ENCODE peak calls at places on chromosome 21, in eight cellular contexts. F is CD4-positive, alpha-beta T cell; C is adrenal gland; I is left lung; Q is AG09319; S is fibroblast of the aortic adventitia; H is tibial nerve; G is HFF-Myc. K is an unnamed sample.

GRCh38 chr21:21612446-21612845 is 614.2 kb downstream of the NCAM2 start:
- DNase-seq in F (no peak), C (no peak), I (no peak), Q (peak), S (peak), H (no peak), G (peak), K (no peak)

GRCh38 chr21:45253180-45253579 is 34.5 kb downstream of the POFUT2 start:
- DNase-seq in F (no peak), C (no peak), I (no peak), Q (no peak), S (peak), H (no peak), G (no peak), K (no peak)

GRCh38 chr21:39441502-39442475 is 3.8 kb downstream of the LCA5L start:
- DNase-seq in F (no peak), C (peak), I (no peak), Q (no peak), S (peak), H (no peak), G (no peak), K (peak)

GRCh38 chr21:36254106-36254941 is 65.7 kb upstream of the MORC3 start:
- DNase-seq in F (no peak), C (no peak), I (no peak), Q (no peak), S (no peak), H (no peak), G (peak), K (no peak)

GRCh38 chr21:29232601-29233541 is 65.9 kb upstream of the BACH1 start:
- DNase-seq in F (no peak), C (no peak), I (no peak), Q (no peak), S (peak), H (no peak), G (no peak), K (no peak)

GRCh38 chr21:36194024-36194423 is 37.4 kb downstream of the DOP1B start:
- DNase-seq in F (no peak), C (no peak), I (peak), Q (peak), S (no peak), H (no peak), G (no peak), K (no peak)

GRCh38 chr21:46116846-46117585 is 19.1 kb downstream of the COL6A2 start:
- DNase-seq in F (no peak), C (no peak), I (peak), Q (no peak), S (peak), H (peak), G (no peak), K (peak)

GRCh38 chr21:28916150-28916893 is 76.4 kb downstream of the LTN1 start:
- DNase-seq in F (no peak), C (no peak), I (no peak), Q (no peak), S (no peak), H (no peak), G (no peak), K (no peak)

GRCh38 chr21:35408401-35408800 is 359.3 kb upstream of the RUNX1 start:
- DNase-seq in F (no peak), C (no peak), I (no peak), Q (no peak), S (peak), H (no peak), G (no peak), K (no peak)

GRCh38 chr21:26958792-26959191 is 8.1 kb downstream of the ADAMTS5 start:
- DNase-seq in F (no peak), C (no peak), I (no peak), Q (no peak), S (peak), H (no peak), G (no peak), K (no peak)

GRCh38 chr21:31526040-31526439 is 133.5 kb upstream of the SOD1 start:
- DNase-seq in F (no peak), C (no peak), I (no peak), Q (no peak), S (no peak), H (no peak), G (no peak), K (no peak)

GRCh38 chr21:35611752-35612151 is 448.6 kb downstream of the SETD4 start:
- DNase-seq in F (no peak), C (no peak), I (no peak), Q (no peak), S (peak), H (no peak), G (no peak), K (no peak)

GRCh38 chr21:36887983-36888382 is 78.5 kb downstream of the HLCS start:
- DNase-seq in F (no peak), C (no peak), I (no peak), Q (peak), S (no peak), H (no peak), G (no peak), K (no peak)

GRCh38 chr21:18155508-18156193 is 89.0 kb upstream of the CHODL start:
- DNase-seq in F (no peak), C (no peak), I (no peak), Q (no peak), S (peak), H (no peak), G (no peak), K (no peak)

GRCh38 chr21:31874817-31875216 is 2.0 kb downstream of the HUNK start:
- DNase-seq in F (no peak), C (no peak), I (no peak), Q (no peak), S (no peak), H (no peak), G (no peak), K (no peak)

GRCh38 chr21:15138475-15138874 is 73.7 kb upstream of the NRIP1 start:
- DNase-seq in F (no peak), C (no peak), I (no peak), Q (no peak), S (no peak), H (no peak), G (no peak), K (no peak)

GRCh38 chr21:44958471-44959191 is 18.8 kb downstream of the SLX9 start:
- DNase-seq in F (no peak), C (peak), I (peak), Q (peak), S (peak), H (peak), G (no peak), K (peak)

GRCh38 chr21:17610862-17611261 is 1.8 kb downstream of the BTG3 start:
- DNase-seq in F (no peak), C (peak), I (no peak), Q (no peak), S (no peak), H (no peak), G (no peak), K (no peak)

GRCh38 chr21:36203603-36203889 is 46.9 kb downstream of the DOP1B start:
- DNase-seq in F (no peak), C (peak), I (no peak), Q (peak), S (peak), H (no peak), G (peak), K (no peak)

GRCh38 chr21:31220567-31220966 is 123.5 kb downstream of the TIAM1 start:
- DNase-seq in F (no peak), C (no peak), I (no peak), Q (no peak), S (peak), H (no peak), G (no peak), K (no peak)

GRCh38 chr21:41956926-41957729 is 3.3 kb upstream of the C2CD2 start:
- DNase-seq in F (no peak), C (peak), I (no peak), Q (no peak), S (peak), H (no peak), G (no peak), K (no peak)
- TF ChIP-seq CTCF in F (no peak), C (no peak), I (no peak), Q (no peak), S (peak), H (no peak), G (no peak), K (no peak)

GRCh38 chr21:42561742-42562141 is 48.1 kb downstream of the SLC37A1 start:
- DNase-seq in F (no peak), C (no peak), I (peak), Q (no peak), S (no peak), H (no peak), G (no peak), K (no peak)
- TF ChIP-seq CTCF in F (no peak), C (no peak), I (no peak), Q (no peak), S (no peak), H (no peak), G (no peak), K (no peak)

GRCh38 chr21:34200288-34200905 is 127.0 kb downstream of the MRPS6 start:
- DNase-seq in F (no peak), C (peak), I (no peak), Q (no peak), S (no peak), H (no peak), G (no peak), K (peak)
- TF ChIP-seq CTCF in F (no peak), C (no peak), I (no peak), Q (no peak), S (no peak), H (no peak), G (no peak), K (no peak)

DNA sequence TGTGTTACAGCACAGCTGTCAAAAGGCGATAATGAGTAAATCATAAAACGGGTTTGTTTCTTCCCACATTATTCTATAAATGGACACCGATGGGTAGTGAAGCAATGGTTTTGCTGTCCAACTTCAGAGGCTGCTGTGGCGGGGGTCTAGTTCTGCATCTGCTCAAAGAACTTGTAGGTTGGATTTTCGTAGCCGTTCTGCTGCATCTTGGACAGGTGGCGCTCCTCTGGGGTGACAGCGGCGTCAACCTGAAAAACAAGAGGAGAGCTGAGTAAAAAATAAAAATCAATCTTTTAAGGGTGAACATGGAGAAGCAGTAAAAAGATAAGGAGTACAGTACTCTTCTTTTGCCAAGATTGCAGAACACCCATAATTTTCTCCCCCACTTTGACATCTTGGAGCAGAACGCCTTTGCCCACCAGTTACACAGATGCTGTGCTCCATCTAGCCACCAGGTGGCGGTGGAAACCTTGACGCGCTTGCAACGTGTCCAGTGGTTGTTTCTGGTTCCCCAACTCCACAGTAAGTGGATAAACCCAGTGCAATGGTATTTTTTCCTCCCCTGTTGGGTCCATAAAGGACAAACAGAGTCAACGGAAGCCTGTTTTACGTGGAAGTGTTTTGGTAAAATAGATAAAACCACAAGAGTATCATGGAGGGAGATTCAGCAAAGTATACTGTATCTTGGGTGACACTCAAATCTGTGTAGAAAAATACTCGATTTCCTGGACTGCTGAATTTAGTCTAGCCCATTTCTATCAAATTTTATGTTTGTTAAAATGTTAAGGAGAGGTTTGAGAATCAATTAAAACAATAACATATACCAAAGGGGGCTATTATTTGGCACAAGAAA is 147.0 kb downstream of the GABPA start:
- DNase-seq in F (peak), C (peak), I (peak), Q (peak), S (peak), H (peak), G (peak), K (peak)
- TF ChIP-seq CTCF in F (peak), C (peak), I (peak), Q (peak), S (peak), H (peak), G (peak), K (peak)

K was measured in CD14-positive monocyte.